ENCODE peak calls at places on chromosomes 12 and 14, in eight cellular contexts. One of them, this sample, is unnamed.

GRCh38 chr12:46153267-46153872 is 115.5 kb downstream of the SLC38A1 start:
- DNase-seq in T-cell: no peak
- DNase-seq in H54: no peak
- DNase-seq in tibial artery: no peak
- DNase-seq in left lobe of liver: no peak
- DNase-seq in SW 1271: peak; percentile 55
- DNase-seq in T-helper 9 cell: no peak
- DNase-seq in T47D: peak; percentile 55
- DNase-seq in this sample: peak; percentile 12

GRCh38 chr14:61568572-61569011 is 126.7 kb upstream of the HIF1A start:
- DNase-seq in T-cell: peak; percentile 71
- DNase-seq in H54: no peak
- DNase-seq in tibial artery: no peak
- DNase-seq in left lobe of liver: peak; percentile 76
- DNase-seq in SW 1271: no peak
- DNase-seq in T-helper 9 cell: peak; percentile 39
- DNase-seq in T47D: no peak
- DNase-seq in this sample: no peak

GRCh38 chr14:38278035-38278434 is 22.1 kb upstream of the CLEC14A start:
- DNase-seq in T-cell: no peak
- DNase-seq in H54: no peak
- DNase-seq in tibial artery: no peak
- DNase-seq in left lobe of liver: no peak
- DNase-seq in SW 1271: no peak
- DNase-seq in T-helper 9 cell: no peak
- DNase-seq in T47D: no peak
- DNase-seq in this sample: no peak

GRCh38 chr12:127035011-127035879 is 1231.7 kb upstream of the TMEM132C start:
- DNase-seq in T-cell: no peak
- DNase-seq in H54: no peak
- DNase-seq in tibial artery: no peak
- DNase-seq in left lobe of liver: no peak
- DNase-seq in SW 1271: no peak
- DNase-seq in T-helper 9 cell: no peak
- DNase-seq in T47D: no peak
- DNase-seq in this sample: no peak

GRCh38 chr12:15220961-15221885 is at the start of gene RERG:
- DNase-seq in T-cell: peak; percentile 79
- DNase-seq in H54: no peak
- DNase-seq in tibial artery: peak; percentile 74
- DNase-seq in left lobe of liver: peak; percentile 82
- DNase-seq in SW 1271: peak; percentile 23
- DNase-seq in T-helper 9 cell: peak; percentile 64
- DNase-seq in T47D: peak; percentile 91
- DNase-seq in this sample: no peak

GRCh38 chr14:92846162-92846897 is 52.2 kb downstream of the GOLGA5 start:
- DNase-seq in T-cell: no peak
- DNase-seq in H54: peak; percentile 35
- DNase-seq in tibial artery: peak; percentile 24
- DNase-seq in left lobe of liver: no peak
- DNase-seq in SW 1271: no peak
- DNase-seq in T-helper 9 cell: no peak
- DNase-seq in T47D: no peak
- DNase-seq in this sample: no peak

GRCh38 chr12:27331927-27332324 is 710 bp upstream of the BMAL2 start:
- DNase-seq in T-cell: no peak
- DNase-seq in H54: no peak
- DNase-seq in tibial artery: no peak
- DNase-seq in left lobe of liver: no peak
- DNase-seq in SW 1271: peak; percentile 64
- DNase-seq in T-helper 9 cell: no peak
- DNase-seq in T47D: no peak
- DNase-seq in this sample: no peak

GRCh38 chr12:132836803-132837331 is 8.2 kb upstream of the GOLGA3 start:
- DNase-seq in T-cell: no peak
- DNase-seq in H54: no peak
- DNase-seq in tibial artery: no peak
- DNase-seq in left lobe of liver: no peak
- DNase-seq in SW 1271: no peak
- DNase-seq in T-helper 9 cell: no peak
- DNase-seq in T47D: no peak
- DNase-seq in this sample: no peak

GRCh38 chr14:91866511-91867295 is 633 bp downstream of the TC2N start:
- DNase-seq in T-cell: no peak
- DNase-seq in H54: no peak
- DNase-seq in tibial artery: no peak
- DNase-seq in left lobe of liver: no peak
- DNase-seq in SW 1271: no peak
- DNase-seq in T-helper 9 cell: no peak
- DNase-seq in T47D: no peak
- DNase-seq in this sample: no peak

GRCh38 chr12:27965411-27965810 is 7.1 kb downstream of the PTHLH start:
- DNase-seq in T-cell: no peak
- DNase-seq in H54: no peak
- DNase-seq in tibial artery: no peak
- DNase-seq in left lobe of liver: no peak
- DNase-seq in SW 1271: peak; percentile 28
- DNase-seq in T-helper 9 cell: no peak
- DNase-seq in T47D: no peak
- DNase-seq in this sample: no peak

GRCh38 chr12:53232641-53233538 is 881 bp upstream of the RARG start:
- DNase-seq in T-cell: no peak
- DNase-seq in H54: peak; percentile 64
- DNase-seq in tibial artery: peak; percentile 74
- DNase-seq in left lobe of liver: no peak
- DNase-seq in SW 1271: no peak
- DNase-seq in T-helper 9 cell: peak; percentile 43
- DNase-seq in T47D: peak; percentile 88
- DNase-seq in this sample: no peak

GRCh38 chr14:87896393-87897380 is 96.3 kb downstream of the GALC start:
- DNase-seq in T-cell: no peak
- DNase-seq in H54: no peak
- DNase-seq in tibial artery: no peak
- DNase-seq in left lobe of liver: no peak
- DNase-seq in SW 1271: peak; percentile 63
- DNase-seq in T-helper 9 cell: no peak
- DNase-seq in T47D: peak; percentile 77
- DNase-seq in this sample: no peak

GRCh38 chr14:100108042-100108825 is 43.0 kb downstream of the EVL start:
- DNase-seq in T-cell: peak; percentile 88
- DNase-seq in H54: peak; percentile 85
- DNase-seq in tibial artery: peak; percentile 79
- DNase-seq in left lobe of liver: peak; percentile 73
- DNase-seq in SW 1271: peak; percentile 61
- DNase-seq in T-helper 9 cell: peak; percentile 90
- DNase-seq in T47D: peak; percentile 81
- DNase-seq in this sample: peak; percentile 51

GRCh38 chr14:36975834-36976233 is 196.6 kb downstream of the SLC25A21 start:
- DNase-seq in T-cell: no peak
- DNase-seq in H54: no peak
- DNase-seq in tibial artery: no peak
- DNase-seq in left lobe of liver: no peak
- DNase-seq in SW 1271: no peak
- DNase-seq in T-helper 9 cell: no peak
- DNase-seq in T47D: peak; percentile 53
- DNase-seq in this sample: no peak

GRCh38 chr14:70692210-70692609 is 50.5 kb downstream of the TTC9 start:
- DNase-seq in T-cell: no peak
- DNase-seq in H54: no peak
- DNase-seq in tibial artery: peak; percentile 39
- DNase-seq in left lobe of liver: no peak
- DNase-seq in SW 1271: no peak
- DNase-seq in T-helper 9 cell: no peak
- DNase-seq in T47D: peak; percentile 84
- DNase-seq in this sample: no peak

GRCh38 chr12:122022393-122023338 is 982 bp downstream of the BCL7A start:
- DNase-seq in T-cell: peak; percentile 38
- DNase-seq in H54: no peak
- DNase-seq in tibial artery: no peak
- DNase-seq in left lobe of liver: no peak
- DNase-seq in SW 1271: no peak
- DNase-seq in T-helper 9 cell: peak; percentile 10
- DNase-seq in T47D: peak; percentile 54
- DNase-seq in this sample: no peak

GRCh38 chr14:65303185-65303901 is 109.2 kb upstream of the FUT8 start:
- DNase-seq in T-cell: no peak
- DNase-seq in H54: peak; percentile 21
- DNase-seq in tibial artery: no peak
- DNase-seq in left lobe of liver: no peak
- DNase-seq in SW 1271: no peak
- DNase-seq in T-helper 9 cell: no peak
- DNase-seq in T47D: no peak
- DNase-seq in this sample: no peak

GRCh38 chr14:105248368-105249174 is at the start of gene BTBD6:
- DNase-seq in T-cell: peak; percentile 90
- DNase-seq in H54: peak; percentile 98
- DNase-seq in tibial artery: peak; percentile 80
- DNase-seq in left lobe of liver: peak; percentile 88
- DNase-seq in SW 1271: peak; percentile 65
- DNase-seq in T-helper 9 cell: peak; percentile 83
- DNase-seq in T47D: peak; percentile 92
- DNase-seq in this sample: peak; percentile 82

GRCh38 chr12:21972055-21972454 is 30.8 kb upstream of the ABCC9 start:
- DNase-seq in T-cell: no peak
- DNase-seq in H54: no peak
- DNase-seq in tibial artery: no peak
- DNase-seq in left lobe of liver: no peak
- DNase-seq in SW 1271: no peak
- DNase-seq in T-helper 9 cell: no peak
- DNase-seq in T47D: no peak
- DNase-seq in this sample: no peak

GRCh38 chr12:15787801-15788200 is 1.4 kb downstream of the EPS8 start:
- DNase-seq in T-cell: no peak
- DNase-seq in H54: no peak
- DNase-seq in tibial artery: no peak
- DNase-seq in left lobe of liver: no peak
- DNase-seq in SW 1271: no peak
- DNase-seq in T-helper 9 cell: no peak
- DNase-seq in T47D: no peak
- DNase-seq in this sample: no peak

GRCh38 chr14:76595266-76595665 is 166.0 kb upstream of the VASH1 start:
- DNase-seq in T-cell: no peak
- DNase-seq in H54: no peak
- DNase-seq in tibial artery: no peak
- DNase-seq in left lobe of liver: no peak
- DNase-seq in SW 1271: no peak
- DNase-seq in T-helper 9 cell: no peak
- DNase-seq in T47D: no peak
- DNase-seq in this sample: no peak

GRCh38 chr14:29743566-29743965 is 184.1 kb downstream of the PRKD1 start:
- DNase-seq in T-cell: no peak
- DNase-seq in H54: no peak
- DNase-seq in tibial artery: no peak
- DNase-seq in left lobe of liver: no peak
- DNase-seq in SW 1271: no peak
- DNase-seq in T-helper 9 cell: no peak
- DNase-seq in T47D: no peak
- DNase-seq in this sample: no peak

GRCh38 chr14:90114554-90114953 is 52.8 kb downstream of the KCNK13 start:
- DNase-seq in T-cell: no peak
- DNase-seq in H54: no peak
- DNase-seq in tibial artery: no peak
- DNase-seq in left lobe of liver: no peak
- DNase-seq in SW 1271: no peak
- DNase-seq in T-helper 9 cell: no peak
- DNase-seq in T47D: peak; percentile 67
- DNase-seq in this sample: no peak

GRCh38 chr12:109671482-109671881 is 42.1 kb upstream of the FAM222A start:
- DNase-seq in T-cell: no peak
- DNase-seq in H54: no peak
- DNase-seq in tibial artery: no peak
- DNase-seq in left lobe of liver: no peak
- DNase-seq in SW 1271: no peak
- DNase-seq in T-helper 9 cell: no peak
- DNase-seq in T47D: no peak
- DNase-seq in this sample: no peak

GRCh38 chr14:23866269-23866668 is 87.3 kb upstream of the DHRS4 start:
- DNase-seq in T-cell: no peak
- DNase-seq in H54: no peak
- DNase-seq in tibial artery: no peak
- DNase-seq in left lobe of liver: no peak
- DNase-seq in SW 1271: no peak
- DNase-seq in T-helper 9 cell: no peak
- DNase-seq in T47D: no peak
- DNase-seq in this sample: no peak

GRCh38 chr14:91186515-91187066 is 57.9 kb downstream of the GPR68 start:
- DNase-seq in T-cell: no peak
- DNase-seq in H54: no peak
- DNase-seq in tibial artery: no peak
- DNase-seq in left lobe of liver: no peak
- DNase-seq in SW 1271: no peak
- DNase-seq in T-helper 9 cell: no peak
- DNase-seq in T47D: no peak
- DNase-seq in this sample: no peak

GRCh38 chr12:93080994-93081809 is 152.1 kb upstream of the EEA1 start:
- DNase-seq in T-cell: no peak
- DNase-seq in H54: no peak
- DNase-seq in tibial artery: no peak
- DNase-seq in left lobe of liver: no peak
- DNase-seq in SW 1271: peak; percentile 46
- DNase-seq in T-helper 9 cell: no peak
- DNase-seq in T47D: peak; percentile 33
- DNase-seq in this sample: peak; percentile 66

GRCh38 chr14:100159865-100160533 is 554 bp upstream of the DEGS2 start:
- DNase-seq in T-cell: no peak
- DNase-seq in H54: no peak
- DNase-seq in tibial artery: no peak
- DNase-seq in left lobe of liver: no peak
- DNase-seq in SW 1271: no peak
- DNase-seq in T-helper 9 cell: no peak
- DNase-seq in T47D: peak; percentile 54
- DNase-seq in this sample: no peak

GRCh38 chr12:131105736-131106356 is 152.1 kb downstream of the ADGRD1 start:
- DNase-seq in T-cell: peak; percentile 44
- DNase-seq in H54: no peak
- DNase-seq in tibial artery: peak; percentile 16
- DNase-seq in left lobe of liver: no peak
- DNase-seq in SW 1271: no peak
- DNase-seq in T-helper 9 cell: no peak
- DNase-seq in T47D: no peak
- DNase-seq in this sample: no peak

GRCh38 chr12:25200703-25201102 is 5.7 kb downstream of the ETFRF1 start:
- DNase-seq in T-cell: no peak
- DNase-seq in H54: no peak
- DNase-seq in tibial artery: no peak
- DNase-seq in left lobe of liver: no peak
- DNase-seq in SW 1271: no peak
- DNase-seq in T-helper 9 cell: no peak
- DNase-seq in T47D: no peak
- DNase-seq in this sample: no peak

GRCh38 chr12:82910246-82910893 is 223.7 kb downstream of the TMTC2 start:
- DNase-seq in T-cell: no peak
- DNase-seq in H54: no peak
- DNase-seq in tibial artery: no peak
- DNase-seq in left lobe of liver: no peak
- DNase-seq in SW 1271: no peak
- DNase-seq in T-helper 9 cell: no peak
- DNase-seq in T47D: no peak
- DNase-seq in this sample: no peak

GRCh38 chr12:91327889-91328288 is 145.3 kb upstream of the DCN start:
- DNase-seq in T-cell: no peak
- DNase-seq in H54: no peak
- DNase-seq in tibial artery: no peak
- DNase-seq in left lobe of liver: no peak
- DNase-seq in SW 1271: no peak
- DNase-seq in T-helper 9 cell: no peak
- DNase-seq in T47D: no peak
- DNase-seq in this sample: no peak